ENCODE peak calls at places on chromosomes 4 and X, in nine cellular contexts. Z is CD4-positive, CD25-positive, alpha-beta regulatory T cell; P is left ventricle myocardium inferior; U is cardiac fibroblast; I is kidney; T is neural crest cell; S is CD8-positive, alpha-beta T cell; R is AG04450; F is NCI-H2081. G is an unnamed sample.

GRCh38 chr4:26325191-26325590 is 4.4 kb downstream of the RBPJ start:
- DNase-seq in F (peak), P (no peak), U (peak), Z (peak), R (no peak), S (no peak), I (no peak), T (no peak), G (peak)

GRCh38 chrX:104435249-104435648 is 130.8 kb upstream of the IL1RAPL2 start:
- DNase-seq in F (peak), T (no peak), R (no peak), P (no peak), I (no peak), S (no peak), U (no peak), Z (no peak), G (no peak)

GRCh38 chr4:52853351-52853750 is 8.8 kb upstream of the RASL11B start:
- DNase-seq in R (no peak), Z (no peak), S (no peak), I (no peak), T (no peak), P (no peak), F (no peak), U (peak), G (no peak)

GRCh38 chrX:65741823-65742222 is 74.4 kb downstream of the MSN start:
- DNase-seq in S (no peak), T (no peak), P (no peak), Z (no peak), U (no peak), I (no peak), F (no peak), R (no peak), G (no peak)

GRCh38 chr4:88158360-88159136 is at the start of gene ABCG2:
- DNase-seq in I (peak), F (peak), Z (peak), T (peak), S (no peak), U (peak), P (peak), R (peak), G (no peak)

GRCh38 chr4:8224596-8225289 is 25.7 kb downstream of the SH3TC1 start:
- DNase-seq in R (no peak), I (peak), T (no peak), F (peak), S (no peak), P (no peak), U (no peak), Z (no peak), G (no peak)

GRCh38 chrX:16212024-16212423 is 44.7 kb downstream of the MAGEB17 start:
- DNase-seq in T (no peak), Z (no peak), I (no peak), P (no peak), U (no peak), S (no peak), R (no peak), F (no peak), G (no peak)

GRCh38 chrX:136588060-136588459 is 56.0 kb downstream of the VGLL1 start:
- DNase-seq in Z (peak), F (no peak), T (no peak), P (no peak), R (no peak), I (no peak), U (no peak), S (no peak), G (no peak)

GRCh38 chrX:121958886-121959285 is 911.5 kb downstream of the GLUD2 start:
- DNase-seq in Z (no peak), S (no peak), R (no peak), T (no peak), I (no peak), P (no peak), U (peak), F (no peak), G (no peak)

GRCh38 chr4:141427726-141428296 is 207.1 kb downstream of the ZNF330 start:
- DNase-seq in T (no peak), P (no peak), U (no peak), F (no peak), S (no peak), Z (no peak), I (no peak), R (no peak), G (no peak)

GRCh38 chr4:38141808-38142500 is 181.8 kb downstream of the PTTG2 start:
- DNase-seq in I (no peak), T (no peak), R (no peak), Z (no peak), P (no peak), F (no peak), U (peak), S (no peak), G (no peak)

GRCh38 chrX:103932133-103932532 is 30.3 kb upstream of the TMSB15B start:
- DNase-seq in U (no peak), R (no peak), T (no peak), F (no peak), S (no peak), I (no peak), P (no peak), Z (no peak), G (no peak)

GRCh38 chrX:136047969-136048368 is 62.7 kb downstream of the SLC9A6 start:
- DNase-seq in Z (no peak), I (no peak), U (peak), F (no peak), S (no peak), T (no peak), P (no peak), R (no peak), G (no peak)

GRCh38 chr4:54277691-54278090 is 48.6 kb downstream of the PDGFRA start:
- DNase-seq in U (peak), R (peak), F (no peak), Z (peak), T (no peak), I (no peak), S (no peak), P (no peak), G (no peak)

GRCh38 chr4:16124232-16124631 is 40.4 kb upstream of the PROM1 start:
- DNase-seq in F (peak), P (no peak), I (no peak), R (no peak), T (no peak), Z (no peak), S (no peak), U (peak), G (no peak)

GRCh38 chr4:175376287-175376977 is 435.6 kb downstream of the GPM6A start:
- DNase-seq in F (no peak), R (no peak), P (no peak), T (no peak), I (no peak), Z (no peak), U (no peak), S (no peak), G (no peak)

GRCh38 chr4:91064157-91064853 is 937.1 kb downstream of the CCSER1 start:
- DNase-seq in Z (no peak), I (peak), S (no peak), R (no peak), F (peak), P (no peak), U (peak), T (peak), G (peak)

GRCh38 chr4:161498155-161498554 is 665.6 kb downstream of the FSTL5 start:
- DNase-seq in R (no peak), I (no peak), T (no peak), F (no peak), P (no peak), S (no peak), Z (no peak), U (no peak), G (no peak)

GRCh38 chr4:148052448-148052847 is 320.6 kb downstream of the ARHGAP10 start:
- DNase-seq in U (peak), I (no peak), R (no peak), P (no peak), Z (peak), F (no peak), S (no peak), T (no peak), G (no peak)

GRCh38 chrX:1558761-1559468 is 21.9 kb upstream of the P2RY8 start:
- DNase-seq in Z (no peak), U (no peak), I (no peak), T (no peak), R (no peak), P (no peak), S (no peak), F (no peak), G (no peak)

GRCh38 chr4:135249006-135249405 is 1047.4 kb upstream of the PABPC4L start:
- DNase-seq in U (no peak), R (no peak), F (peak), P (no peak), T (no peak), S (no peak), Z (no peak), I (no peak), G (no peak)

GRCh38 chrX:136781180-136781797 is 557 bp upstream of the ARHGEF6 start:
- DNase-seq in P (peak), S (no peak), Z (no peak), U (peak), R (no peak), F (no peak), T (no peak), I (no peak), G (no peak)

GRCh38 chr4:11634283-11634682 is 205.6 kb upstream of the HS3ST1 start:
- DNase-seq in R (no peak), U (no peak), S (no peak), P (no peak), T (no peak), I (no peak), F (no peak), Z (no peak), G (no peak)

GRCh38 chrX:22135994-22136684 is 104.0 kb downstream of the PHEX start:
- DNase-seq in U (peak), I (no peak), Z (peak), R (no peak), P (no peak), F (peak), T (peak), S (no peak), G (peak)

GRCh38 chr4:71697031-71697430 is 86.8 kb downstream of the GC start:
- DNase-seq in R (no peak), F (no peak), S (no peak), T (no peak), Z (no peak), U (no peak), I (no peak), P (no peak), G (no peak)

GRCh38 chrX:27599928-27600327 is 9.8 kb downstream of the DCAF8L2 start:
- DNase-seq in T (no peak), I (no peak), F (no peak), Z (no peak), R (no peak), P (no peak), S (no peak), U (peak), G (no peak)

GRCh38 chr4:133157460-133158160 is 8.5 kb downstream of the PCDH10 start:
- DNase-seq in T (no peak), Z (no peak), S (no peak), F (peak), I (no peak), U (no peak), R (no peak), P (no peak), G (no peak)

GRCh38 chrX:85243761-85244410 is at the start of the genes SATL1 and ZNF711:
- DNase-seq in I (peak), P (peak), S (no peak), F (peak), U (peak), T (peak), R (no peak), Z (no peak), G (peak)

GRCh38 chr4:156771171-156771837 is 200.3 kb downstream of the PDGFC start:
- DNase-seq in Z (no peak), I (no peak), F (peak), S (no peak), R (no peak), P (no peak), U (peak), T (no peak), G (peak)

G was measured in NCI-H1694 treated with DMSO at 0.1 percent for 48 hours.